ENCODE peak calls at places on chromosomes 13 and 19, in eight cellular contexts. One of them, this sample, is unnamed.

GRCh38 chr13:99265823-99266426 is 7.7 kb upstream of the GPR18 start:
- DNase-seq in GDM1: peak; percentile 28
- DNase-seq in T-helper 9 cell: no peak
- DNase-seq in WTC11: no peak
- DNase-seq in amniotic stem cell: peak; percentile 48
- DNase-seq in DMS 273 treated with DMSO at 0.1 percent for 48 hours: no peak
- DNase-seq in kidney glomerular epithelial cell: peak; percentile 41
- DNase-seq in astrocyte of the spinal cord: peak; percentile 62
- DNase-seq in this sample: peak; percentile 28

GRCh38 chr19:58406818-58407657 is 1.4 kb upstream of the ZNF584 start:
- DNase-seq in GDM1: no peak
- DNase-seq in T-helper 9 cell: no peak
- DNase-seq in WTC11: no peak
- DNase-seq in amniotic stem cell: no peak
- DNase-seq in DMS 273 treated with DMSO at 0.1 percent for 48 hours: no peak
- DNase-seq in kidney glomerular epithelial cell: no peak
- DNase-seq in astrocyte of the spinal cord: no peak
- DNase-seq in this sample: no peak

GRCh38 chr13:27264181-27264580 is 6.4 kb upstream of the RASL11A start:
- DNase-seq in GDM1: no peak
- DNase-seq in T-helper 9 cell: no peak
- DNase-seq in WTC11: no peak
- DNase-seq in amniotic stem cell: no peak
- DNase-seq in DMS 273 treated with DMSO at 0.1 percent for 48 hours: no peak
- DNase-seq in kidney glomerular epithelial cell: no peak
- DNase-seq in astrocyte of the spinal cord: peak; percentile 73
- DNase-seq in this sample: no peak

GRCh38 chr19:46480409-46480808 is 9.0 kb upstream of the PNMA8A start:
- DNase-seq in GDM1: no peak
- DNase-seq in T-helper 9 cell: no peak
- DNase-seq in WTC11: no peak
- DNase-seq in amniotic stem cell: no peak
- DNase-seq in DMS 273 treated with DMSO at 0.1 percent for 48 hours: peak; percentile 67
- DNase-seq in kidney glomerular epithelial cell: no peak
- DNase-seq in astrocyte of the spinal cord: peak; percentile 76
- DNase-seq in this sample: no peak

GRCh38 chr19:5966215-5966614 is 11.7 kb downstream of the RANBP3 start:
- DNase-seq in GDM1: no peak
- DNase-seq in T-helper 9 cell: no peak
- DNase-seq in WTC11: no peak
- DNase-seq in amniotic stem cell: no peak
- DNase-seq in DMS 273 treated with DMSO at 0.1 percent for 48 hours: no peak
- DNase-seq in kidney glomerular epithelial cell: no peak
- DNase-seq in astrocyte of the spinal cord: no peak
- DNase-seq in this sample: no peak

GRCh38 chr19:50328257-50329145 is 676 bp downstream of the KCNC3 start:
- DNase-seq in GDM1: no peak
- DNase-seq in T-helper 9 cell: no peak
- DNase-seq in WTC11: peak; percentile 49
- DNase-seq in amniotic stem cell: no peak
- DNase-seq in DMS 273 treated with DMSO at 0.1 percent for 48 hours: no peak
- DNase-seq in kidney glomerular epithelial cell: no peak
- DNase-seq in astrocyte of the spinal cord: no peak
- DNase-seq in this sample: no peak

GRCh38 chr13:102440259-102440936 is 38.5 kb upstream of the FGF14 start:
- DNase-seq in GDM1: no peak
- DNase-seq in T-helper 9 cell: no peak
- DNase-seq in WTC11: no peak
- DNase-seq in amniotic stem cell: no peak
- DNase-seq in DMS 273 treated with DMSO at 0.1 percent for 48 hours: no peak
- DNase-seq in kidney glomerular epithelial cell: peak; percentile 83
- DNase-seq in astrocyte of the spinal cord: no peak
- DNase-seq in this sample: no peak

GRCh38 chr13:113668491-113668971 is 1.5 kb downstream of the GRK1 start:
- DNase-seq in GDM1: no peak
- DNase-seq in T-helper 9 cell: no peak
- DNase-seq in WTC11: peak; percentile 8
- DNase-seq in amniotic stem cell: no peak
- DNase-seq in DMS 273 treated with DMSO at 0.1 percent for 48 hours: no peak
- DNase-seq in kidney glomerular epithelial cell: no peak
- DNase-seq in astrocyte of the spinal cord: no peak
- DNase-seq in this sample: no peak

GRCh38 chr19:49823472-49823871 is 5.4 kb downstream of the MED25 start:
- DNase-seq in GDM1: no peak
- DNase-seq in T-helper 9 cell: no peak
- DNase-seq in WTC11: no peak
- DNase-seq in amniotic stem cell: no peak
- DNase-seq in DMS 273 treated with DMSO at 0.1 percent for 48 hours: no peak
- DNase-seq in kidney glomerular epithelial cell: no peak
- DNase-seq in astrocyte of the spinal cord: no peak
- DNase-seq in this sample: no peak

GRCh38 chr19:42282036-42282762 is 13.1 kb downstream of the CIC start:
- DNase-seq in GDM1: no peak
- DNase-seq in T-helper 9 cell: no peak
- DNase-seq in WTC11: no peak
- DNase-seq in amniotic stem cell: no peak
- DNase-seq in DMS 273 treated with DMSO at 0.1 percent for 48 hours: no peak
- DNase-seq in kidney glomerular epithelial cell: no peak
- DNase-seq in astrocyte of the spinal cord: no peak
- DNase-seq in this sample: no peak

GRCh38 chr13:70960841-70961443 is 852.7 kb upstream of the KLHL1 start:
- DNase-seq in GDM1: no peak
- DNase-seq in T-helper 9 cell: no peak
- DNase-seq in WTC11: no peak
- DNase-seq in amniotic stem cell: peak; percentile 0
- DNase-seq in DMS 273 treated with DMSO at 0.1 percent for 48 hours: no peak
- DNase-seq in kidney glomerular epithelial cell: no peak
- DNase-seq in astrocyte of the spinal cord: peak; percentile 52
- DNase-seq in this sample: no peak

GRCh38 chr13:99063952-99064351 is 86.1 kb upstream of the DOCK9 start:
- DNase-seq in GDM1: no peak
- DNase-seq in T-helper 9 cell: no peak
- DNase-seq in WTC11: no peak
- DNase-seq in amniotic stem cell: no peak
- DNase-seq in DMS 273 treated with DMSO at 0.1 percent for 48 hours: no peak
- DNase-seq in kidney glomerular epithelial cell: no peak
- DNase-seq in astrocyte of the spinal cord: peak; percentile 45
- DNase-seq in this sample: no peak

GRCh38 chr19:11693505-11694499 is 44.9 kb downstream of the ZNF823 start:
- DNase-seq in GDM1: no peak
- DNase-seq in T-helper 9 cell: no peak
- DNase-seq in WTC11: peak; percentile 57
- DNase-seq in amniotic stem cell: peak; percentile 69
- DNase-seq in DMS 273 treated with DMSO at 0.1 percent for 48 hours: peak; percentile 81
- DNase-seq in kidney glomerular epithelial cell: peak; percentile 15
- DNase-seq in astrocyte of the spinal cord: peak; percentile 32
- DNase-seq in this sample: peak; percentile 53